ENCODE peak calls at places on chromosomes 16 and 17, in nine cellular contexts. Q, U, C, Z, H, L, R, G and V are unnamed samples.
A peak's percentile ranks its signal among the peaks of the same experiment; 100 is the strongest.

GRCh38 chr17:60538726-60539125 is 12.7 kb upstream of the APPBP2 start:
- DNase-seq in Q (no peak), U (no peak), C (no peak), Z (no peak), H (no peak), L (no peak), R (no peak), G (no peak), V (peak; percentile 7)

GRCh38 chr17:47959825-47960655 is 2.4 kb upstream of the PRR15L start:
- DNase-seq in Q (no peak), U (no peak), C (no peak), Z (no peak), H (no peak), L (no peak), R (no peak), G (no peak), V (no peak)

GRCh38 chr17:31560836-31561235 is 169.4 kb downstream of the RAB11FIP4 start:
- DNase-seq in Q (no peak), U (no peak), C (peak; percentile 47), Z (no peak), H (no peak), L (no peak), R (no peak), G (no peak), V (no peak)

GRCh38 chr17:76725580-76726230 is 701 bp downstream of the JMJD6 start:
- DNase-seq in Q (no peak), U (no peak), C (peak; percentile 38), Z (peak; percentile 87), H (peak; percentile 71), L (peak; percentile 79), R (peak; percentile 91), G (peak; percentile 89), V (no peak)

GRCh38 chr17:31787857-31788570 is 71.0 kb downstream of the COPRS start:
- DNase-seq in Q (peak; percentile 63), U (peak; percentile 86), C (no peak), Z (no peak), H (no peak), L (no peak), R (no peak), G (peak; percentile 89), V (peak; percentile 98)

GRCh38 chr16:79595916-79596450 is 4.6 kb downstream of the MAF start:
- DNase-seq in Q (no peak), U (no peak), C (no peak), Z (peak; percentile 55), H (no peak), L (no peak), R (no peak), G (no peak), V (no peak)

GRCh38 chr17:67990909-67991308 is 5.4 kb downstream of the C17orf58 start:
- DNase-seq in Q (no peak), U (no peak), C (no peak), Z (no peak), H (no peak), L (no peak), R (no peak), G (no peak), V (no peak)

GRCh38 chr17:77129568-77130301 is 11.0 kb upstream of the SEC14L1 start:
- DNase-seq in Q (no peak), U (no peak), C (no peak), Z (no peak), H (no peak), L (no peak), R (no peak), G (no peak), V (no peak)

GRCh38 chr16:76583995-76584394 is 306.8 kb downstream of the CNTNAP4 start:
- DNase-seq in Q (no peak), U (no peak), C (no peak), Z (no peak), H (no peak), L (no peak), R (no peak), G (no peak), V (no peak)

GRCh38 chr17:37050905-37051304 is 102.2 kb downstream of the AATF start:
- DNase-seq in Q (no peak), U (peak; percentile 53), C (no peak), Z (no peak), H (no peak), L (no peak), R (no peak), G (no peak), V (peak; percentile 37)

GRCh38 chr17:6328279-6328678 is 106.6 kb downstream of the AIPL1 start:
- DNase-seq in Q (no peak), U (no peak), C (peak; percentile 53), Z (no peak), H (no peak), L (no peak), R (no peak), G (no peak), V (no peak)

GRCh38 chr17:45645330-45645729 is 138.8 kb upstream of the CRHR1 start:
- DNase-seq in Q (no peak), U (no peak), C (no peak), Z (no peak), H (no peak), L (no peak), R (no peak), G (no peak), V (no peak)

GRCh38 chr17:44220211-44221071 is 966 bp upstream of the UBTF start:
- DNase-seq in Q (no peak), U (no peak), C (peak; percentile 61), Z (peak; percentile 45), H (peak; percentile 58), L (peak; percentile 77), R (peak; percentile 89), G (no peak), V (no peak)

GRCh38 chr17:61230972-61231820 is 168.4 kb upstream of the TBX2 start:
- DNase-seq in Q (no peak), U (no peak), C (no peak), Z (no peak), H (no peak), L (no peak), R (no peak), G (no peak), V (no peak)

GRCh38 chr17:18319604-18320256 is 4.6 kb downstream of the SMCR8 start:
- DNase-seq in Q (peak; percentile 50), U (peak; percentile 27), C (peak; percentile 78), Z (peak; percentile 76), H (no peak), L (no peak), R (no peak), G (no peak), V (peak; percentile 46)

GRCh38 chr17:72152392-72152727 is 31.5 kb downstream of the SOX9 start:
- DNase-seq in Q (peak; percentile 19), U (no peak), C (no peak), Z (no peak), H (no peak), L (no peak), R (no peak), G (no peak), V (no peak)

DNA sequence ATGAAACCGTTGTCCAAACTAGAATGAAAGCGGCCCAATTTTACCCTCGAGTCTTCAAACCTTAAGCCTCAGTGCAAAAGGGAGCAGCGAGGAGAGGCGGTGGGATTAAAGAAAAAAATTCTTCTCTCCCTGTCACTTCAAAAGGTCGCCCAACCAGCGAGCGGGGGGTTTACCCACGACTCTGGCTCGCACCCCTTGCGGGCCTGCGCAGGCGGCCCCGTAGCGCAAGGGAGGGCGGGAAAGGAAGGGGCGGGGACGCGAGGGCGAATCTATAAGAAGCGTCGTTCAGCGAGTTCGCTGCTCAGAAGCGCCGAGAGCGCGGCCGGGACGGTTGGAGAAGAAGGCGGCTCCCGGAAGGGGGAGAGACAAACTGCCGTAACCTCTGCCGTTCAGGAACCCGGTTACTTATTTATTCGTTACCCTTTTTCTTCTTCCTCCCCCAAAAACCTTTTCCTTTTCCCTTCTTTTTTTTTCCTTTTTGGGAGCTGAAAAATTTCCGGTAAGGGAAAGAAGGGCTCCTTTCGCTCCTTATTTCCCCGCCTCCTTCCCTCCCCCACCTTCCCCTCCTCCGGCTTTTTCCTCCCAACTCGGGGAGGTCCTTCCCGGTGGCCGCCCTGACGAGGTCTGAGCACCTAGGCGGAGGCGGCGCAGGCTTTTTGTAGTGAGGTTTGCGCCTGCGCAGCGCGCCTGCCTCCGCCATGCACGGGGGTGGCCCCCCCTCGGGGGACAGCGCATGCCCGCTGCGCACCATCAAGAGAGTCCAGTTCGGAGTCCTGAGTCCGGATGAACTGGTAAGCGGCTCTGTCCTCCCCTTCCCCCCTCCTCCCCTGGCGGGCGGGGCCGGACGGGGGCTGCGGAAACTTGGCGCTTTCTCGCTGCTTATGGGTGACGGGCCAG is at the start of gene POLR2A:
- DNase-seq in Q (peak; percentile 95), U (peak; percentile 93), C (peak; percentile 95), Z (peak; percentile 97), H (peak; percentile 98), L (peak; percentile 99), R (peak; percentile 99), G (peak; percentile 99), V (peak; percentile 93)
- TF ChIP-seq CTCF in Q (no peak), U (no peak), C (no peak), Z (no peak), H (no peak), L (no peak), R (no peak), G (no peak), V (no peak)

DNA sequence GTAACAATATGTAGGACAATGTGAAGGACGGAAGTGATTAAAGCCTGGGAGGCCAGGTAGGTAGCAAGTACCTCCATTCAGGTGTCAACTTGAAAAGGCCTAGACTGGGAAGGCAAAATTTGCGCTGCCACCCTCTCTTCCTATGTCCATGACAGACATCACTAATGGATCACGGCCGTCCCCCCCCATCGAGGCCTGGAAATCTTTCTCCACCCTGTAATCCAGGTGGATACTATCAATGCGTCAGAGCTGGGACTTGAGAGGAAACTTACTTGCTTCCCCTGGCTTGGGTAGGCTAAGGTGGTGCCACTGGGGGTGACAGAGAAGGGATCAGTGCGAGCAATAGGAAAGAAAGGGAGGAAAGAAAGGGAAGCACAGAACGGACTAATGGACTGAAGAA is 156.1 kb downstream of the SALL1 start:
- DNase-seq in Q (no peak), U (no peak), C (no peak), Z (no peak), H (no peak), L (no peak), R (no peak), G (no peak), V (no peak)
- H3K27me3 ChIP-seq in Q (no peaks in the 10 kb centered on the region), U (no peaks in the 10 kb centered on the region), C (no peaks in the 10 kb centered on the region), Z (no peaks in the 10 kb centered on the region), H (no peaks in the 10 kb centered on the region), L (no peaks in the 10 kb centered on the region), R (no peaks in the 10 kb centered on the region), G (no peaks in the 10 kb centered on the region), V (no peaks in the 10 kb centered on the region)

DNA sequence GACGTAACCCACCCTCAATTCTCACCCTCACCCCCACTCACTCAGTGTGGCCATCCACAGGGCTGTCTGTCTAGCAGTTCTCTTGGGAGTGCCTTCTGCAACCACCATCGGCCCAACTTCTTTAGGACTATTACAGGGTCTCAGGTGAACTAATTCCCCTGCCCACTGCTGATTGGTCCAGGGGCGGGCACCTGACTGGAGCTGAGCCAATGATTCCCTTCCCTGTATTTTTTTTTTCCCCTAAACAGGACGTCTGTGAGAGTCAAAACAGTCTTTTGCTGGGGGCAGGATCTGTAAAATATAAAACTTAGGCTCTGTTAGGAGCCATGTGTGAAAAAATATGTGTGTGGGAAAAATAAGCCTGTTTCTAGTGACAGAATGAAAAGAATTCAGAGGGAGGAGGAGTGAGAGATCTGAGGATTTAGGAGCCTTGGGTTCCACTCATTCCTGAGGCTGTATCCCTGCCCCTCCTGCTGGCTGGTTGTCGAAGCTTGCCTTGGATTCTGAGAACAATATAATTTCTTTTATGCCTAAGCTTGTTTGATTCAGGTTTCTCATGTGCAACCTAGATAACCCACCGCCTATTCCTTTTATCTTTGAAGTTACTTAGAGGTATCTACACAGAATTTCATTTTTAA is 115.0 kb downstream of the SPACA3 start:
- DNase-seq in Q (no peak), U (peak; percentile 48), C (peak; percentile 17), Z (no peak), H (no peak), L (no peak), R (no peak), G (no peak), V (no peak)
- TF ChIP-seq CTCF in Q (no peak), U (no peak), C (peak; percentile 7), Z (no peak), H (no peak), L (no peak), R (no peak), G (no peak), V (no peak)

GRCh38 chr17:56595831-56596740 is 2.6 kb downstream of the NOG start:
- DNase-seq in Q (no peak), U (no peak), C (peak; percentile 74), Z (no peak), H (peak; percentile 20), L (no peak), R (no peak), G (no peak), V (no peak)
- H3K27me3 ChIP-seq in Q (peaks cover 17% of the 10 kb centered on the region), U (peaks cover 14% of the 10 kb centered on the region), C (peaks cover 76% of the 10 kb centered on the region), Z (no peaks in the 10 kb centered on the region), H (no peaks in the 10 kb centered on the region), L (no peaks in the 10 kb centered on the region), R (peaks cover 100% of the 10 kb centered on the region), G (no peaks in the 10 kb centered on the region), V (peaks cover 11% of the 10 kb centered on the region)